ENCODE peak calls at places on chromosome 16, in nine cellular contexts. G is esophagus muscularis mucosa; V is stomach; F is CD4-positive, CD25-positive, alpha-beta regulatory T cell; Z is colonic mucosa; I is M059J; W is MM.1S; P is neural crest cell; O is activated CD4-positive, alpha-beta memory T cell treated with anti-CD3 and anti-CD28 coated beads for 36 hours. L is an unnamed sample.
A peak's percentile ranks its signal among the peaks of the same experiment; 100 is the strongest.

GRCh38 chr16:88785106-88785924 is at the start of gene PIEZO1:
- DNase-seq in G (no peak), V (peak; percentile 82), F (peak; percentile 85), Z (peak; percentile 82), I (peak; percentile 54), W (peak; percentile 49), P (peak; percentile 57), O (peak; percentile 80), L (no peak)

GRCh38 chr16:87202346-87202745 is 114.8 kb downstream of the C16orf95 start:
- DNase-seq in G (no peak), V (no peak), F (no peak), Z (no peak), I (peak; percentile 61), W (no peak), P (no peak), O (no peak), L (no peak)

GRCh38 chr16:84714028-84714427 is 14.2 kb downstream of the USP10 start:
- DNase-seq in G (peak; percentile 78), V (no peak), F (no peak), Z (no peak), I (no peak), W (no peak), P (no peak), O (no peak), L (no peak)

GRCh38 chr16:47463771-47464624 is 2.9 kb downstream of the PHKB start:
- DNase-seq in G (no peak), V (no peak), F (no peak), Z (no peak), I (no peak), W (no peak), P (no peak), O (no peak), L (no peak)

GRCh38 chr16:70540994-70541393 is 17.4 kb downstream of the SF3B3 start:
- DNase-seq in G (no peak), V (no peak), F (no peak), Z (no peak), I (no peak), W (no peak), P (no peak), O (no peak), L (no peak)

GRCh38 chr16:1887711-1888354 is 15.9 kb upstream of the MEIOB start:
- DNase-seq in G (no peak), V (no peak), F (no peak), Z (no peak), I (no peak), W (no peak), P (no peak), O (no peak), L (no peak)

GRCh38 chr16:29192329-29193247 is 207.7 kb downstream of the LAT start:
- DNase-seq in G (no peak), V (no peak), F (no peak), Z (no peak), I (no peak), W (no peak), P (no peak), O (peak; percentile 12), L (no peak)

GRCh38 chr16:22663389-22664064 is 150.4 kb upstream of the HS3ST2 start:
- DNase-seq in G (no peak), V (no peak), F (no peak), Z (no peak), I (no peak), W (no peak), P (no peak), O (no peak), L (no peak)

GRCh38 chr16:27779719-27780161 is 229.8 kb downstream of the KATNIP start:
- DNase-seq in G (no peak), V (peak; percentile 28), F (no peak), Z (no peak), I (no peak), W (no peak), P (peak; percentile 61), O (no peak), L (no peak)

GRCh38 chr16:59236804-59237463 is 502.8 kb upstream of the GOT2 start:
- DNase-seq in G (no peak), V (no peak), F (no peak), Z (no peak), I (no peak), W (no peak), P (no peak), O (no peak), L (no peak)

GRCh38 chr16:51818342-51818944 is 667.4 kb upstream of the SALL1 start:
- DNase-seq in G (no peak), V (peak; percentile 78), F (no peak), Z (peak; percentile 39), I (peak; percentile 67), W (no peak), P (peak; percentile 58), O (peak; percentile 9), L (no peak)

GRCh38 chr16:80058236-80058635 is 457.7 kb upstream of the MAF start:
- DNase-seq in G (no peak), V (no peak), F (no peak), Z (peak; percentile 47), I (no peak), W (no peak), P (no peak), O (no peak), L (no peak)

GRCh38 chr16:119835-120234 is 18.6 kb downstream of the NPRL3 start:
- DNase-seq in G (no peak), V (no peak), F (no peak), Z (no peak), I (no peak), W (no peak), P (no peak), O (no peak), L (no peak)

GRCh38 chr16:7983671-7984070 is 606.6 kb downstream of the TMEM114 start:
- DNase-seq in G (no peak), V (no peak), F (no peak), Z (no peak), I (no peak), W (no peak), P (no peak), O (no peak), L (no peak)

GRCh38 chr16:50697881-50698767 is 4.7 kb downstream of the NOD2 start:
- DNase-seq in G (no peak), V (peak; percentile 40), F (peak; percentile 46), Z (no peak), I (peak; percentile 76), W (peak; percentile 51), P (no peak), O (peak; percentile 85), L (no peak)

GRCh38 chr16:1036121-1036520 is 36.4 kb upstream of the SSTR5 start:
- DNase-seq in G (no peak), V (no peak), F (no peak), Z (no peak), I (peak; percentile 54), W (no peak), P (no peak), O (no peak), L (no peak)

GRCh38 chr16:53571763-53572162 is 68.8 kb upstream of the AKTIP start:
- DNase-seq in G (no peak), V (no peak), F (no peak), Z (no peak), I (no peak), W (no peak), P (no peak), O (no peak), L (no peak)